ENCODE peak calls at places on chromosomes 2 and 18, in eight cellular contexts. D is fibroblast of pulmonary artery, Z is fibroblast of mammary gland, W is stomach, F is tibial artery, J is BJ, Y is foreskin fibroblast, P is breast epithelium. M is an unnamed sample.

GRCh38 chr2:100988630-100989417 is 13.3 kb upstream of the RPL31 start:
- DNase-seq in F (no peak), D (no peak), Z (peak; percentile 77), W (no peak), P (no peak), J (no peak), Y (no peak), M (no peak)

GRCh38 chr2:128775401-128776285 is 457.0 kb upstream of the HS6ST1 start:
- DNase-seq in Z (no peak), P (no peak), Y (no peak), D (no peak), F (peak; percentile 5), J (no peak), W (peak; percentile 18), M (no peak)

GRCh38 chr2:210688071-210688470 is 131.7 kb downstream of the CPS1 start:
- DNase-seq in J (no peak), W (no peak), Z (no peak), P (no peak), D (no peak), Y (no peak), F (no peak), M (no peak)

GRCh38 chr2:9709539-9710285 is 78.9 kb upstream of the YWHAQ start:
- DNase-seq in D (no peak), P (no peak), F (no peak), Z (no peak), W (no peak), Y (no peak), J (no peak), M (no peak)

GRCh38 chr2:529425-529824 is 147.8 kb downstream of the TMEM18 start:
- DNase-seq in Y (peak; percentile 31), Z (peak; percentile 23), F (no peak), P (no peak), J (no peak), D (peak; percentile 20), W (no peak), M (no peak)

GRCh38 chr2:84969511-84970265 is 1.3 kb upstream of the KCMF1 start:
- DNase-seq in J (no peak), F (no peak), D (peak; percentile 38), W (no peak), P (no peak), Z (peak; percentile 58), Y (peak; percentile 46), M (no peak)

GRCh38 chr2:159399716-159400525 is 113.4 kb upstream of the WDSUB1 start:
- DNase-seq in F (no peak), D (peak; percentile 11), W (no peak), J (peak; percentile 77), P (no peak), Z (peak; percentile 11), Y (peak; percentile 56), M (peak; percentile 53)

GRCh38 chr2:63676135-63676534 is 87.4 kb downstream of the MDH1 start:
- DNase-seq in J (no peak), F (no peak), Z (no peak), Y (no peak), P (no peak), D (peak; percentile 10), W (no peak), M (no peak)

GRCh38 chr18:39841133-39842041 is 2113.6 kb upstream of the PIK3C3 start:
- DNase-seq in F (no peak), Z (peak; percentile 78), W (peak; percentile 27), P (peak; percentile 24), Y (peak; percentile 91), J (no peak), D (peak; percentile 85), M (peak; percentile 8)

GRCh38 chr2:99417396-99417795 is 72.4 kb downstream of the REV1 start:
- DNase-seq in F (no peak), W (no peak), J (no peak), D (no peak), Y (no peak), Z (no peak), P (no peak), M (no peak)

GRCh38 chr2:75952173-75952572 is 241.5 kb upstream of the GCFC2 start:
- DNase-seq in Z (no peak), D (no peak), W (no peak), J (no peak), F (no peak), P (no peak), Y (no peak), M (no peak)

GRCh38 chr2:219698684-219699439 is 71.4 kb downstream of the SLC4A3 start:
- DNase-seq in Z (no peak), D (no peak), W (no peak), P (no peak), Y (no peak), J (no peak), F (no peak), M (no peak)

DNA sequence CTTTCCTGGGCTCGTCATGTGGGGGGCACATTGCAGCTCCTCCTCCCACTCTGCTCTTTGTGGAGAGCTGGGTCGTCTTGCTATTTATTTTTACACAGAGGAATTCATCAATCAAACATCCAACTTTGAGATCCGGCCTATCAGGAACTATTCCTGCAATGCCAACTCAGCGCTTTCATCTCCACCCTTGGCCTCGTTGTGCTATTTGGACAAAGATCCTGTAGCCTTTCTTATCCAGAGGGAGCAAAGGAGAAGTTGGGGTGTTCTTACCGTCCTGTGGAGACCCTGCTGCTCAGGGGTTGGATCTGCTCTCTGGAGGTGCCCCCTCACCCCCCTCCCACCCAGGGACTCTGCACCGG is 92.1 kb downstream of the ASB1 start:
- DNase-seq in D (no peak), Z (no peak), P (no peak), F (no peak), W (no peak), Y (no peak), J (no peak), M (no peak)
- H3K4me3 ChIP-seq in D (no peak overlapping the region), Z (no peak overlapping the region), P (no peak overlapping the region), F (no peak overlapping the region), W (no peak overlapping the region), Y (peak overlapping the region; percentile 36), J (peak overlapping the region; percentile 4), M (peak overlapping the region; percentile 6)

GRCh38 chr2:20595439-20596192 is 55.3 kb downstream of the HS1BP3 start:
- DNase-seq in Z (peak; percentile 83), D (peak; percentile 64), Y (peak; percentile 15), J (no peak), W (peak; percentile 28), F (peak; percentile 51), P (no peak), M (no peak)
- TF ChIP-seq CTCF in Z (no peak), D (no peak), Y (no peak), J (no peak), W (no peak), F (no peak), P (no peak), M (peak; percentile 12)

GRCh38 chr2:51025942-51026574 is 5.9 kb downstream of the NRXN1 start:
- DNase-seq in J (no peak), P (no peak), Y (no peak), W (no peak), D (no peak), F (no peak), Z (no peak), M (no peak)
- H3K4me3 ChIP-seq in J (no peak overlapping the region), P (no peak overlapping the region), Y (no peak overlapping the region), W (no peak overlapping the region), D (no peak overlapping the region), F (no peak overlapping the region), Z (no peak overlapping the region), M (no peak overlapping the region)

GRCh38 chr2:70199320-70199864 is 8.6 kb upstream of the C2orf42 start:
- DNase-seq in F (no peak), P (no peak), Z (no peak), Y (no peak), D (no peak), W (no peak), J (no peak), M (no peak)
- TF ChIP-seq CTCF in F (no peak), P (no peak), Z (no peak), Y (no peak), D (no peak), W (no peak), J (no peak), M (no peak)

GRCh38 chr2:241219030-241219382 is 30.5 kb downstream of the ANO7 start:
- DNase-seq in F (no peak), W (no peak), J (no peak), P (no peak), Y (no peak), D (no peak), Z (no peak), M (no peak)
- H3K4me3 ChIP-seq in F (peak overlapping the region; percentile 57), W (peak overlapping the region; percentile 59), J (peak overlapping the region; percentile 69), P (no peak overlapping the region), Y (peak overlapping the region; percentile 52), D (peak overlapping the region; percentile 51), Z (peak overlapping the region; percentile 52), M (peak overlapping the region; percentile 52)